ENCODE peak calls at places on chromosome 1, in four cellular contexts. R, O, G and P are unnamed samples.

GRCh38 chr1:68120136-68120791 is 69.8 kb upstream of the DIRAS3 start:
- DNase-seq in R (no peak), O (no peak), G (peak; percentile 42), P (no peak)

GRCh38 chr1:198699167-198700015 is 60.6 kb downstream of the PTPRC start:
- DNase-seq in R (peak; percentile 83), O (peak; percentile 87), G (peak; percentile 79), P (no peak)

GRCh38 chr1:116330342-116330652 is 42.7 kb upstream of the ATP1A1 start:
- DNase-seq in R (no peak), O (no peak), G (no peak), P (no peak)

GRCh38 chr1:208895171-208895570 is 651.0 kb upstream of the PLXNA2 start:
- DNase-seq in R (no peak), O (no peak), G (no peak), P (no peak)

GRCh38 chr1:205668951-205669340 is 11.4 kb downstream of the SLC45A3 start:
- DNase-seq in R (peak; percentile 35), O (no peak), G (no peak), P (no peak)

GRCh38 chr1:116432655-116433282 is 59.7 kb downstream of the ATP1A1 start:
- DNase-seq in R (no peak), O (no peak), G (peak; percentile 25), P (no peak)

GRCh38 chr1:66250483-66250882 is 283.5 kb upstream of the SGIP1 start:
- DNase-seq in R (no peak), O (no peak), G (no peak), P (no peak)

GRCh38 chr1:87121732-87122163 is 206.9 kb upstream of the LMO4 start:
- DNase-seq in R (no peak), O (no peak), G (no peak), P (peak; percentile 69)

GRCh38 chr1:11654571-11655262 is at the start of gene FBXO44:
- DNase-seq in R (peak; percentile 90), O (peak; percentile 86), G (peak; percentile 45), P (no peak)

GRCh38 chr1:37509181-37509580 is 5.4 kb downstream of the MEAF6 start:
- DNase-seq in R (no peak), O (no peak), G (no peak), P (no peak)

GRCh38 chr1:23743287-23744052 is at the start of gene ELOA:
- DNase-seq in R (peak; percentile 92), O (peak; percentile 91), G (peak; percentile 74), P (peak; percentile 63)

GRCh38 chr1:159775716-159776115 is 5.0 kb upstream of the DUSP23 start:
- DNase-seq in R (no peak), O (no peak), G (no peak), P (no peak)

GRCh38 chr1:221149111-221149510 is 269.9 kb downstream of the HLX start:
- DNase-seq in R (no peak), O (no peak), G (no peak), P (no peak)

GRCh38 chr1:10730985-10731384 is 65.5 kb downstream of the CASZ1 start:
- DNase-seq in R (no peak), O (no peak), G (no peak), P (no peak)

GRCh38 chr1:111735858-111736544 is 3.2 kb downstream of the INKA2 start:
- DNase-seq in R (no peak), O (no peak), G (no peak), P (peak; percentile 67)

GRCh38 chr1:208216062-208216461 is 28.1 kb downstream of the PLXNA2 start:
- DNase-seq in R (no peak), O (no peak), G (no peak), P (no peak)

GRCh38 chr1:15727021-15727420 is 9.0 kb upstream of the SLC25A34 start:
- DNase-seq in R (no peak), O (no peak), G (no peak), P (no peak)

GRCh38 chr1:212458817-212459216 is 26.1 kb downstream of the NENF start:
- DNase-seq in R (no peak), O (no peak), G (no peak), P (no peak)

GRCh38 chr1:67948155-67949075 is 102.0 kb downstream of the DIRAS3 start:
- DNase-seq in R (no peak), O (no peak), G (no peak), P (no peak)

GRCh38 chr1:191176131-191176530 is 698.5 kb upstream of the BRINP3 start:
- DNase-seq in R (no peak), O (no peak), G (no peak), P (no peak)

GRCh38 chr1:179816196-179816960 is 61.2 kb downstream of the TOR1AIP2 start:
- DNase-seq in R (no peak), O (no peak), G (no peak), P (peak; percentile 70)

GRCh38 chr1:18009061-18009728 is 98.4 kb upstream of the IGSF21 start:
- DNase-seq in R (no peak), O (peak; percentile 37), G (no peak), P (no peak)

GRCh38 chr1:174666248-174666647 is 218.5 kb downstream of the GPR52 start:
- DNase-seq in R (no peak), O (no peak), G (no peak), P (no peak)

GRCh38 chr1:101310484-101310883 is 73.7 kb downstream of the S1PR1 start:
- DNase-seq in R (no peak), O (no peak), G (no peak), P (no peak)

GRCh38 chr1:112727716-112728115 is 12.6 kb upstream of the PPM1J start:
- DNase-seq in R (no peak), O (no peak), G (no peak), P (no peak)

GRCh38 chr1:211331011-211331709 is 4.5 kb downstream of the TRAF5 start:
- DNase-seq in R (no peak), O (no peak), G (no peak), P (no peak)

GRCh38 chr1:211333906-211334305 is 7.3 kb downstream of the TRAF5 start:
- DNase-seq in R (no peak), O (no peak), G (no peak), P (no peak)

GRCh38 chr1:211332839-211333238 is 6.2 kb downstream of the TRAF5 start:
- DNase-seq in R (no peak), O (no peak), G (no peak), P (no peak)

GRCh38 chr1:211330282-211330936 is 3.8 kb downstream of the TRAF5 start:
- DNase-seq in R (no peak), O (no peak), G (no peak), P (no peak)

DNA sequence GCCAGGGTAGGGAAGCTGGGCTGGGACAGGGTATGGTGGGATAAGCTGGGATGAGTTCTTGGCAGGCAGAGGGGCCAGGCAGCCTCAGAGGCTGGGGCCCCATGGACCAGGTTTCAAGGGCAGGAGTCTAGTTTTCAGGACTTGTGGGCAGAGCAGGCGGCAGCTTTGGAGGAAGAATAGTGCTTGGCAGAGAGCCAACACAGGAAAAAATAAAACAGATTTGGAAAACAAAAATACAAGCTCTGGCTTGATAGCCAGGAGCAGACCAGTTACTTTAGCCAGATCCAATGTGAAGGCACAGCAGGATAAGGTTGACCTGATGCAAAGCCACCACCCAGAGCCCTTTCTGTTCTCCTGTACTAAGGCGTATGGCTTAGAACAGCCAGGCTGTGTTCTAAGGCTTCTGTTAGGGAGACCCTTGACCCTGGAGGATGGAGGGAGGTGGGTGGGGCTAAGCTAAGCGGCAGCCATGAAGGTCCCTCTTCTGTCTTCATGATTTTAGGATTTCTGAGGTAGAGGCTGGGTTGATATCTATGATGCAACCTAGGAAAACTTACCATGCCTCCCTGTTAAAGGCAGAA is 5.5 kb downstream of the TRAF5 start:
- DNase-seq in R (no peak), O (no peak), G (no peak), P (no peak)
- H3K4me1 ChIP-seq in R (peaks cover 40% of the 10 kb centered on the region), O (peaks cover 20% of the 10 kb centered on the region), G (peaks cover 6% of the 10 kb centered on the region), P (peaks cover 29% of the 10 kb centered on the region)

DNA sequence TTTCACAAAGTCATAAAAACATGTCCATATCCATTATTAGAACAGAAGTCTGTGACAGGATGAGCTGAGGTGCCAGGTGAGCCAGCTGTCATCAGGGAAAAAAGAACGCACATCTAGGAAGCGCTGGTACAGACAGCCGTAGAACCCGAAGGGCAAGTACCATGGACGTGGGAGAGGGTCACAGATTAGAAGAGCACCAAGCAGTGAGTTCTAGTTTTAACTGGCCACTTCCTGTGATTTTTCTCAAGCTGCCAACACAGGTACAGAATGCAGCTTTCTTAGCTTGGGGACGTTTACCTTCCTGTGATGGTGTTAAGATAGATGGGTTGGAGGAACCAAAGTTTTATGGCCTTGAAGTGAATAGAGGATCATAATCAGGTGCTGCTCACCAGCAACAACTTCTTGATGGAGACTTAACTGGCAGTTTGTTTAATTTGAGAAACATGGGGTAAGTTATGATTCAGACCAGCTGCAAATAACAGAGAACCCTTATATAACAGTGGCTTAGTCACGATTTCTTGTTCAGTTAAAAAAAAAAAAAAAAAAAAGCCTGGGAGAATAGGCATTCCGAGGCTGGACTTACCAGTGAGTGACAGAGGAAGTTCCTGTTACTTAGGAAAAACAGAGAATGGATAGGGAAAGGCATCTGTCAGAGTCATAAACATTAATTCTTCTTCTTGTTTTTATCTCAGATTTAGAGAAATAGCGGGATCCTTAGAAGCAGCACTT is 30.9 kb downstream of the AGT start:
- DNase-seq in R (no peak), O (no peak), G (no peak), P (no peak)
- H3K36me3 ChIP-seq in R (peaks cover 62% of the 10 kb centered on the region), O (peaks cover 96% of the 10 kb centered on the region), G (peaks cover 30% of the 10 kb centered on the region), P (peaks cover 45% of the 10 kb centered on the region)

GRCh38 chr1:53366901-53367502 is 39.1 kb upstream of the LRP8 start:
- DNase-seq in R (no peak), O (peak; percentile 15), G (no peak), P (no peak)

GRCh38 chr1:53369761-53370160 is 41.9 kb upstream of the LRP8 start:
- DNase-seq in R (no peak), O (peak; percentile 15), G (no peak), P (no peak)

GRCh38 chr1:53369034-53369750 is 41.3 kb upstream of the LRP8 start:
- DNase-seq in R (no peak), O (peak; percentile 54), G (no peak), P (no peak)

GRCh38 chr1:53367503-53368313 is 39.8 kb upstream of the LRP8 start:
- DNase-seq in R (no peak), O (peak; percentile 53), G (no peak), P (no peak)

DNA sequence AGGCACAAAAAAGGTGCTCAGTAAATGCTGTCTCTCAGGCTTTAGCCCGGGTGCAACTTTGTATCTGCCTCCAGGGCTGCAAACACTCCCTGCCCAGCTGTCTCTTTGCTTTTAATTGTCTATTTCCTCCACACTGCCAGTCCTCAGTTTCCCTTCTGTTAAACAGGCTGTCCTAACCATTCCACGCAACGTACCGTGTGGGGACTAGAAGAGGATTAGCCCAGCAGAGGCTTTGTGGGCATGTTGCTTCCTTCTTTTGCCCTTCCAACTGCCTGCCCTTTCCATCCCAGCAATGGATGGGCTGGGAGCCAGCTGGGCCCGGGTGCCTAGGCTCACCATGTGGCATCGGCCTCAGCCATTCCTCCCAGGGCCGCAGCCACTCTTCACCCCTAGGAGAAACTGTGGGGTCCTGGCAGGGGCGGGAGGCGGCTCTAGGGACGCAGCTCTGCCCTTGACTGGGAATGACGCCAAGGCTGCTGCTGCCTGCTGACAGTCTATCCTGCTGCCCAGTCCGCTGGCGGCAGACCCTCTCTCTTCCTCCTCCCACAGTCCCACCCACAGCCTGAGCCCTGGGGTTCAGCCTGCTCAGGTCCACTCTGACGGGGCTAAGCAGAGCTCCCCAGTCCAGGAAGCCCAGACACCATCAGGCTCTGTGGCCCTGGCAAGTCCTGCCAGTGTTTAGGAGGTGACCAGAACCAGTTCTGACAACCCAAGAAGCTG is 40.6 kb upstream of the LRP8 start:
- DNase-seq in R (no peak), O (peak; percentile 61), G (no peak), P (no peak)
- H3K27me3 ChIP-seq in R (no peaks in the 10 kb centered on the region), O (no peaks in the 10 kb centered on the region), G (no peaks in the 10 kb centered on the region), P (no peaks in the 10 kb centered on the region)

DNA sequence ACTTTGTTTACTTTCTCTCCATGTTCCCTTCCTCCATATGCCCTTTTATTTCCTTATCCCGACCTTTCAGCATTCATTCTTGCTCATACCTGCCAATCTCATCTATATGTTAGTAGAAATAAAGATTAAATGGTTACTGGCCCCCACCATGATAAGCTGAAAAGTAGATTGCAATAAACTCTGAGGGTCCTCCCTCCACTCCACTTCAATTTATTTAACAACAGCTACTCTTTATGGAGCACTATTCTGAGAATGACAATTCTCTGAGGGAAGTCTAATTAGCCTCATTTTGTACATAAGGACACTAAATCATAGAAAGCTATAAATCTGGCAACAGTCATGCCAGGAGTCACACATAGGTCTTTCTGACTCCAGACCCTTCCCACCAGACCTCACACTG is 28.2 kb downstream of the PALMD start:
- DNase-seq in R (no peak), O (no peak), G (no peak), P (no peak)
- H3K4me1 ChIP-seq in R (no peaks in the 10 kb centered on the region), O (peaks cover 6% of the 10 kb centered on the region), G (peaks cover 5% of the 10 kb centered on the region), P (peaks cover 75% of the 10 kb centered on the region)